ENCODE peak calls at places on chromosomes 12 and 14, in six cellular contexts. B, Q, I, J, D and G are unnamed samples.

GRCh38 chr14:72588521-72588920 is 305.4 kb downstream of the DPF3 start:
- DNase-seq in B (no peak), Q (no peak), I (no peak), J (no peak), D (no peak), G (no peak)

GRCh38 chr14:54325766-54326165 is 71.0 kb upstream of the CDKN3 start:
- DNase-seq in B (no peak), Q (no peak), I (no peak), J (no peak), D (no peak), G (no peak)

GRCh38 chr12:131116437-131117117 is 162.9 kb downstream of the ADGRD1 start:
- DNase-seq in B (no peak), Q (no peak), I (no peak), J (peak), D (no peak), G (peak)

GRCh38 chr14:97704316-97704715 is 907.1 kb downstream of the VRK1 start:
- DNase-seq in B (no peak), Q (no peak), I (no peak), J (no peak), D (no peak), G (no peak)

GRCh38 chr12:56629459-56630179 is 507 bp downstream of the BAZ2A start:
- DNase-seq in B (no peak), Q (no peak), I (no peak), J (no peak), D (no peak), G (peak)

GRCh38 chr12:95380997-95381786 is 92.8 kb upstream of the METAP2 start:
- DNase-seq in B (no peak), Q (no peak), I (no peak), J (no peak), D (no peak), G (no peak)

GRCh38 chr12:11635341-11635740 is 14.1 kb upstream of the ETV6 start:
- DNase-seq in B (no peak), Q (no peak), I (no peak), J (no peak), D (no peak), G (no peak)

GRCh38 chr12:131048611-131048990 is 94.9 kb downstream of the ADGRD1 start:
- DNase-seq in B (no peak), Q (no peak), I (no peak), J (no peak), D (no peak), G (no peak)

GRCh38 chr12:120225200-120225558 is 24.3 kb upstream of the RPLP0 start:
- DNase-seq in B (no peak), Q (no peak), I (no peak), J (peak), D (no peak), G (no peak)

GRCh38 chr14:50260072-50260471 is 28.7 kb upstream of the SOS2 start:
- DNase-seq in B (no peak), Q (no peak), I (no peak), J (no peak), D (no peak), G (no peak)

GRCh38 chr12:107468976-107469375 is 216.6 kb upstream of the PWP1 start:
- DNase-seq in B (no peak), Q (no peak), I (no peak), J (no peak), D (no peak), G (no peak)

GRCh38 chr12:95582230-95583058 is 31.2 kb upstream of the USP44 start:
- DNase-seq in B (no peak), Q (no peak), I (no peak), J (no peak), D (peak), G (no peak)

GRCh38 chr14:55398679-55399078 is 13.0 kb downstream of the ATG14 start:
- DNase-seq in B (no peak), Q (peak), I (no peak), J (no peak), D (peak), G (no peak)

GRCh38 chr14:92041203-92041602 is 1.3 kb upstream of the TRIP11 start:
- DNase-seq in B (no peak), Q (no peak), I (no peak), J (no peak), D (no peak), G (no peak)

GRCh38 chr14:51453869-51454268 is 197.8 kb upstream of the FRMD6 start:
- DNase-seq in B (no peak), Q (no peak), I (no peak), J (no peak), D (no peak), G (no peak)

GRCh38 chr14:55928316-55928715 is 189.9 kb upstream of the PELI2 start:
- DNase-seq in B (no peak), Q (no peak), I (no peak), J (no peak), D (no peak), G (no peak)

GRCh38 chr14:21999400-21999799 is 325.8 kb upstream of the OR4E1 start:
- DNase-seq in B (no peak), Q (no peak), I (no peak), J (no peak), D (no peak), G (no peak)

GRCh38 chr12:110916295-110916875 is 4.0 kb downstream of the MYL2 start:
- DNase-seq in B (no peak), Q (no peak), I (no peak), J (no peak), D (no peak), G (no peak)

GRCh38 chr12:102462803-102463499 is 17.4 kb downstream of the IGF1 start:
- DNase-seq in B (no peak), Q (no peak), I (no peak), J (no peak), D (no peak), G (no peak)

GRCh38 chr12:42469355-42470006 is 120.1 kb downstream of the PRICKLE1 start:
- DNase-seq in B (no peak), Q (no peak), I (no peak), J (no peak), D (no peak), G (no peak)

GRCh38 chr14:104867371-104868059 is 2.4 kb downstream of the CEP170B start:
- DNase-seq in B (no peak), Q (no peak), I (no peak), J (no peak), D (no peak), G (no peak)

GRCh38 chr14:78152246-78153068 is 17.7 kb upstream of the NRXN3 start:
- DNase-seq in B (no peak), Q (no peak), I (no peak), J (no peak), D (no peak), G (no peak)

GRCh38 chr14:68662395-68662794 is 130.5 kb downstream of the ZFP36L1 start:
- DNase-seq in B (no peak), Q (no peak), I (no peak), J (peak), D (peak), G (no peak)

GRCh38 chr12:75162845-75163244 is 46.8 kb downstream of the KCNC2 start:
- DNase-seq in B (no peak), Q (no peak), I (no peak), J (no peak), D (no peak), G (no peak)

GRCh38 chr14:99728231-99728920 is 44.3 kb downstream of the CYP46A1 start:
- DNase-seq in B (no peak), Q (no peak), I (no peak), J (peak), D (no peak), G (peak)

GRCh38 chr14:79552778-79553177 is 658.5 kb downstream of the DIO2 start:
- DNase-seq in B (no peak), Q (no peak), I (no peak), J (no peak), D (no peak), G (no peak)

GRCh38 chr14:97709552-97709951 is 912.4 kb downstream of the VRK1 start:
- DNase-seq in B (no peak), Q (no peak), I (no peak), J (no peak), D (no peak), G (no peak)

GRCh38 chr12:18141583-18141982 is 51.6 kb upstream of the RERGL start:
- DNase-seq in B (no peak), Q (no peak), I (peak), J (no peak), D (no peak), G (no peak)

GRCh38 chr12:2307550-2307949 is 254.8 kb downstream of the CACNA1C start:
- DNase-seq in B (no peak), Q (no peak), I (no peak), J (no peak), D (no peak), G (no peak)

GRCh38 chr12:46465307-46465706 is 92.7 kb upstream of the SLC38A2 start:
- DNase-seq in B (no peak), Q (no peak), I (no peak), J (no peak), D (no peak), G (no peak)

GRCh38 chr12:52148541-52149181 is 43.2 kb downstream of the KRT80 start:
- DNase-seq in B (peak), Q (no peak), I (peak), J (no peak), D (no peak), G (no peak)

GRCh38 chr14:76227450-76228050 is 75.8 kb downstream of the GPATCH2L start:
- DNase-seq in B (no peak), Q (no peak), I (no peak), J (no peak), D (peak), G (no peak)

GRCh38 chr14:105165134-105165704 is 3.4 kb downstream of the JAG2 start:
- DNase-seq in B (no peak), Q (no peak), I (no peak), J (no peak), D (no peak), G (no peak)

GRCh38 chr12:55446334-55446733 is 2.5 kb downstream of the OR6C2 start:
- DNase-seq in B (no peak), Q (no peak), I (no peak), J (no peak), D (no peak), G (no peak)

GRCh38 chr12:108912361-108912760 is 32.5 kb downstream of the DAO start:
- DNase-seq in B (no peak), Q (no peak), I (no peak), J (no peak), D (no peak), G (no peak)

GRCh38 chr12:108906971-108907370 is 27.1 kb downstream of the DAO start:
- DNase-seq in B (no peak), Q (no peak), I (no peak), J (no peak), D (no peak), G (no peak)

GRCh38 chr12:108905725-108906124 is 25.8 kb downstream of the DAO start:
- DNase-seq in B (no peak), Q (no peak), I (no peak), J (no peak), D (no peak), G (no peak)

GRCh38 chr12:108911915-108912314 is 32.0 kb downstream of the DAO start:
- DNase-seq in B (no peak), Q (no peak), I (peak), J (no peak), D (no peak), G (no peak)

DNA sequence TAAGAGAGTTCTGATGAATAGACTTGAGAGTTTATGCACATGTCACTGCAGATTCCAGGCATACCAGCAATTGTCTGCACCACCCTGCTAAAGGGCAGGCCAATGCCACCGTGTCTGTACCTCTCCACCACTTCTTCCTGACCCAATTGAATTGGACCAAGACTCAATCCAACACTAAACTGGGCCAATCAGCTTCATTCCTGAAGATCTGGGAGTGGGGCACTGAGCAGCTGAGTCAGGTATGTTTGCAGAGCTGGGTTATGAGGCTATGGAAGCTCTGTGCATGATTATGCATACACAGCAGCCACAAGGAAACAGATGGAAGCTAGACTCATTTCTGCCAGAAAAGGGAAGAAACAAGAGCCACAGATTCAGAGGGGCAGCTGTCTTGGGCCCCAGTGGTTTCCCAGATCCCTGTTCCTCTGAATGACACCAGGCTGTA is 28.0 kb downstream of the DAO start:
- DNase-seq in B (no peak), Q (no peak), I (no peak), J (no peak), D (peak), G (no peak)
- TF ChIP-seq CTCF in B (no peak), Q (no peak), I (no peak), J (no peak), D (no peak), G (no peak)

GRCh38 chr12:85823436-85824179 is 12.6 kb downstream of the RASSF9 start:
- DNase-seq in B (no peak), Q (no peak), I (no peak), J (no peak), D (peak), G (no peak)
- TF ChIP-seq CTCF in B (no peak), Q (no peak), I (no peak), J (no peak), D (no peak), G (no peak)

GRCh38 chr12:34368079-34368478 is 345.8 kb downstream of the ALG10 start:
- DNase-seq in B (no peak), Q (no peak), I (no peak), J (no peak), D (no peak), G (no peak)
- TF ChIP-seq CTCF in B (no peak), Q (no peak), I (no peak), J (no peak), D (no peak), G (no peak)

DNA sequence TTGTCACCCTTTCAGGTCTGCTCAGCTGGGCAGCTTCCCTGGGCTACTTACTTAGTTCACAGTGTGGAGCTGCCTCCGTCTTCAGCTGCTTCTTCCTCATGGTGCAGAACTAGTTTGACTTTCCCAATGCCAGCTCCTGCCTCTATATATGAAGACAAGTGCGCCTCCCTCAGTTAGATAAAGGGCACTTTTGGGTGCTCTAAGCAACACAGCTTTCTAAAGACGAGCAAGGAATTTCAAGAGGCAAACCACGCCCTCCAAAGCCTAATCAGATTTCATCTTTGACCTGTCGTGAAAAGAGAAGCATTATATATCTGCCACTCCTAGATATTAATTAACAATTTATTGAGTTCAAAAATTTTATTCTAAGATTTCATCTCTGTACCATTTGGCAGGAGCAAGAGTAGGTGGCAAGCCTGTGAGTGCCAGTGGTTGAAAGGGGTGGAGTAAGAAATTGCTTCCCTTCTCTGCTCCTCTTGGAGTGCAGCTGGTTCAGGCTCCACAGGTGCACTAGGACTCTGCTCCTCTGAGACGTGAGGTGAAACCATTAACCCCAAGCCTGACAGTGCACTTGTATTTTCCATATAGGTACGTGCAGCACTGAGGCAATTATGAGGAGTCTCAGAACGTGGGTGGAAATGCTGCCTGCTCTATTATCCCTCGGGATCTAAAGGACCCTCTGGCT is 2.1 kb upstream of the SLC11A2 start:
- DNase-seq in B (peak), Q (peak), I (peak), J (peak), D (peak), G (no peak)
- TF ChIP-seq CTCF in B (peak), Q (peak), I (no peak), J (peak), D (peak), G (no peak)

DNA sequence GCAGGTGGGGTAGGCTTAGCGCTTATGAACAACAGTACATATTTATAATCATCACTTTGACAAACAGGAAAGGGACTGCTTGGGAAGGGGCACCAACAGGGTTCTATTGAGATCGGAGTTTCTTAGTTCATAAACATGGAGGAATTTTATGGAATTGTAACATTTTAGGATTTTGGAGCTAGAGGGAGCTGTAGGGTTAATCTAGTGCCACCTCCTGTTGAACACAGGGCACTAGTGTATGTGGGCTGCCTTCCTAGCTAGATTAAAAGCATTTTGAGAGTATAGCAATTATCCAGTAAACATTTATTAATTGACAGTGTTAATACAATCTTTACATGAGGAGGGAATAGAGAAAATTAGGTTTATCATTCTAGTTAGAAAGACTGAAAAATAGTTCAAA is 23.1 kb upstream of the TBC1D30 start:
- DNase-seq in B (no peak), Q (no peak), I (no peak), J (no peak), D (no peak), G (no peak)
- TF ChIP-seq CTCF in B (no peak), Q (peak), I (no peak), J (peak), D (no peak), G (no peak)

DNA sequence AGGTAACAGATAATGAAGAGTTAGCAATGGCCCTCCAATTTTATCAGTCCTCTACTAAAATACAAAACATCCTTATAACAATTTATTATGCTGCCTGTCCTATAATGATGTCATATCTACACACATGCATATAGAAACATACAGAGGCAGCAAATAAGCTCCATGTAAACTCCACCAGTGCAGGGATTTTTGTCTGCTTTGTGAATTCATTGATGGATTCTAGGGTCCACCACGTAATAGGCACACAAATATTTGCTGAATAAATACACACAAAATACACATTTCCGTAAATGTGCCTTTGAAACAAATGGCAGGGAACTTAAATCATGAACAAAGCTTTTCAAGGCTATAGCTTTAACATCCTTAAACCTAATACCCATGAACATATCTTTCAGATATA is 34.7 kb downstream of the PPP1R12A start:
- DNase-seq in B (no peak), Q (no peak), I (no peak), J (no peak), D (no peak), G (no peak)
- TF ChIP-seq CTCF in B (no peak), Q (no peak), I (no peak), J (no peak), D (no peak), G (no peak)